ENCODE peak calls at places on chromosomes 11 and 22, in seven cellular contexts. W is mesendoderm, O is IMR-90, V is neuronal stem cell, P is mesenchymal stem cell, E is H1, L is trophoblast cell. J is an unnamed sample.

GRCh38 chr11:86990520-86990919 is 35.3 kb upstream of the FZD4 start:
- DNase-seq in V (peak; percentile 24), W (peak; percentile 95), O (peak; percentile 79), P (peak; percentile 28), E (peak; percentile 25), L (peak; percentile 70), J (no peak)

GRCh38 chr11:17722000-17722643 is 2.8 kb downstream of the MYOD1 start:
- DNase-seq in O (peak; percentile 11), P (no peak), E (no peak), L (peak; percentile 45), W (peak; percentile 56), V (no peak), J (peak; percentile 73)

GRCh38 chr22:32340437-32340836 is 17.2 kb upstream of the RFPL3 start:
- DNase-seq in V (no peak), O (no peak), L (no peak), P (no peak), W (no peak), E (no peak), J (no peak)

GRCh38 chr11:9717719-9718118 is 53.8 kb downstream of the SWAP70 start:
- DNase-seq in O (no peak), P (no peak), L (no peak), E (no peak), V (no peak), W (peak; percentile 49), J (no peak)

GRCh38 chr22:30607300-30607930 is 441 bp downstream of the TCN2 start:
- DNase-seq in W (no peak), E (no peak), V (no peak), O (no peak), L (no peak), P (no peak), J (no peak)

GRCh38 chr11:27209562-27210005 is 153.4 kb downstream of the CCDC34 start:
- DNase-seq in W (peak; percentile 83), P (peak; percentile 94), V (no peak), O (peak; percentile 93), E (no peak), L (peak; percentile 66), J (no peak)

GRCh38 chr22:45518580-45518991 is 15.9 kb downstream of the FBLN1 start:
- DNase-seq in E (no peak), W (no peak), P (no peak), V (no peak), O (no peak), L (no peak), J (no peak)

GRCh38 chr11:106012744-106013143 is 9.3 kb downstream of the MSANTD4 start:
- DNase-seq in V (no peak), L (peak; percentile 38), E (no peak), P (peak; percentile 84), O (peak; percentile 95), W (peak; percentile 28), J (no peak)

GRCh38 chr11:113577356-113578163 is 102.4 kb upstream of the DRD2 start:
- DNase-seq in L (no peak), P (no peak), O (no peak), W (no peak), E (no peak), V (no peak), J (peak; percentile 52)

DNA sequence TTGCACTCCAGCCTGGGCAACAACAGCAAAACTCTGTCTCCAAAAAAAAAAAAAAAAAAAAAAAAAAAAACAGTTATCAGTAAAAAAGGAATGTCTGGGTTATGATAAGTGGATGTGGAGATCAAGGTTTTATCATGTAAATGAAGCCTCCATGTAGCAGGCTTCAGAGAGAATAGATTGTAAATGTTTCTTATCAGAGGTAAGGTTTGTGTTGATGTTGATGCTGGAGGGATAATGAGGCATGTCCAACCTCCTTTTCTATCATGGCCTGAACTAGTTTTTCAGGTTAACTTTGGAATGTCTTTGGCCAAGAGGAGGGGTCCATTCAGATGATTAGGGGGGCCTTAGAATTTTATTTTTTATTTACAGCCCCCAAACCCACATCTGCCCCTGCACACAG is 35.4 kb upstream of the TREH start:
- DNase-seq in W (peak; percentile 86), L (no peak), P (no peak), E (no peak), O (no peak), V (no peak), J (no peak)
- H3K9ac ChIP-seq in W (peak overlapping the region; percentile 51), L (no peak overlapping the region), P (no peak overlapping the region), E (no peak overlapping the region), O (no peak overlapping the region), V (no peak overlapping the region), J (no peak overlapping the region)

GRCh38 chr11:35271031-35271430 is 132.1 kb downstream of the CD44 start:
- DNase-seq in P (no peak), E (no peak), O (no peak), W (no peak), V (no peak), L (no peak), J (no peak)
- H3K18ac ChIP-seq in P (no peak overlapping the region), E (no peak overlapping the region), O (no peak overlapping the region), W (no peak overlapping the region), V (no peak overlapping the region), L (no peak overlapping the region), J (no peak overlapping the region)

GRCh38 chr11:44573333-44573732 is 7.9 kb downstream of the CD82 start:
- DNase-seq in E (no peak), W (no peak), L (no peak), O (peak; percentile 40), V (no peak), P (peak; percentile 21), J (no peak)
- H3K9ac ChIP-seq in E (no peak overlapping the region), W (no peak overlapping the region), L (no peak overlapping the region), O (no peak overlapping the region), V (no peak overlapping the region), P (no peak overlapping the region), J (no peak overlapping the region)

DNA sequence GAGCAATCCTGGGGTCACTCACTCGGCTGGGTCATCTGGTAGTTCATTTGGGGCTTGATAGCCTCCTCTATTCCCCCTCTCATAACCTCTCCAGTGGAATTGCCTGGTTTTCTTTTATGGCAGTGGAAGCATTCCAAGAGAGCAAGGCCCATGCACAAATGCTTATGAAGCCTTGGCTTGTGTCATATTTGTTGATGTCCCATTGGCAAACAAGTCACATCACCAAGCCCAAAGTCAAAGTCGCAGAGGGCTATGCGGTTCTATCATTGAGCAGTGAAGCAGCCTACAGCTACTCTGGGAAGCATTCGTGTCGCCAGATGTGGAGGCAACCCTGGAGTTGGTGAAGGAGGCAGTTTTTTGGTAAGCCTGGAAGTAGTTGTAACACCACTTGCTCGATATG is 12.3 kb downstream of the KCTD14 start:
- DNase-seq in O (no peak), W (no peak), P (no peak), L (no peak), E (no peak), V (no peak), J (no peak)
- H3K18ac ChIP-seq in O (no peak overlapping the region), W (no peak overlapping the region), P (no peak overlapping the region), L (no peak overlapping the region), E (no peak overlapping the region), V (no peak overlapping the region), J (no peak overlapping the region)

DNA sequence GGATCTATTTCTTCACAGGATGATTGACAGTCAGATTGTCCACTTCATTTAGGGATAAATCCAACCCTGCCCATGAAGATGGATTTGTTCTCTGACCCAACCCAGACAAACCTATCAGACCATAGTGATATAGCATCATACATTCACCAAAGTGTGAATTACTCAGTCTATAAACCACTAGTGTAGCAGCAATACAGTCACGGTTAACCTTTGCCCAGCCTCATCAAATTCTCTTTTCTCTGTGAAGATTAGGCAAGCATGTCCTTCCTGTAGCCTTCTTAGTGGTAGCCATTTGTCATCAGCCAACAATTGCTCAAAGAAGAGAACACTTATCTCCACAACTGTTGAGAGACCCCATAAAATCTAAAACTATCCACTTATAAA is 14.4 kb upstream of the BIRC2 start:
- DNase-seq in P (peak; percentile 62), V (no peak), W (no peak), L (no peak), O (no peak), E (no peak), J (no peak)
- H3K9ac ChIP-seq in P (no peak overlapping the region), V (no peak overlapping the region), W (no peak overlapping the region), L (no peak overlapping the region), O (no peak overlapping the region), E (no peak overlapping the region), J (no peak overlapping the region)

GRCh38 chr22:24159650-24160049 is 21.6 kb upstream of the SUSD2 start:
- DNase-seq in V (no peak), L (no peak), E (no peak), O (no peak), W (no peak), P (no peak), J (no peak)
- H3K18ac ChIP-seq in V (no peak overlapping the region), L (no peak overlapping the region), E (no peak overlapping the region), O (no peak overlapping the region), W (no peak overlapping the region), P (peak overlapping the region; percentile 22), J (no peak overlapping the region)

GRCh38 chr11:76769645-76770586 is 13.2 kb upstream of the TSKU start:
- DNase-seq in P (peak; percentile 70), O (peak; percentile 72), V (no peak), E (no peak), L (no peak), W (peak; percentile 89), J (no peak)
- H3K9ac ChIP-seq in P (peak overlapping the region; percentile 73), O (peak overlapping the region; percentile 30), V (no peak overlapping the region), E (no peak overlapping the region), L (no peak overlapping the region), W (peak overlapping the region; percentile 40), J (no peak overlapping the region)

DNA sequence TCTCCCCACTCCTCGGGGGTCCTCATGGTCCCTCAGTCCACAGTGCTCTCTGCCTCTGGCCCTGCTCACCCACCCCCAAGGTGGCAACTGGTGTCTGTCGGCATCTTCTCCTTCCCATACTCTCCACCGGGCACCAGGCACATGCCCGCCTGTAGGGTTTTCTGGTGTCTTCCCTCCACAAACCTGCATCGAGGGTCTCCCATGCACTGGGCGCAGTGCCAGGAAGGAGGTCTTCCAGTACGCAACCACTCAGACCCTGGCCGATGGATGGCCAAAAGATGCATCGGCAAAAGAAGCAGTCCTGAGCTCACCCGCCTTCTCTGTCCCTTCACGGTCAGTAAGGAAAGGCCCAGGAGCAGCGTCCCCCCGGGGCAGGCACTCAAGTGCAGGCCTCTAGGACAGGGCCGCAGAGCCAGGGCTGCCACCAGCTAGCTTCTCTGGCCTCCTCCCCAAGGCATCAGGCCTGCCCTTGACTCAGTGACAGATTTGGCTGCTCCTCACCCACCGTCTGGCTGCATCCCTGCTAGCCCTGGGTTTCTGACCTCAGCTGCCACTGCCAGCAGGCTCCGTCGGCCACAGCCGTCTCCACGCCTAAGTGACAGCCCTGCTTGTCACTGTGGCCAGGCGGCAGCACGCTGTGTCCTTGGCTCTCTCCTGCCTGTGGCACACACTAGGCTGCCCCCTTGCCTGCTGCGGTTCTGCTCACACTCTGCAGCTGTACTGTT is 32.1 kb upstream of the IGSF9B start:
- DNase-seq in P (no peak), L (no peak), V (no peak), O (no peak), E (no peak), W (no peak), J (no peak)
- H3K18ac ChIP-seq in P (no peak overlapping the region), L (no peak overlapping the region), V (peak overlapping the region; percentile 12), O (no peak overlapping the region), E (no peak overlapping the region), W (no peak overlapping the region), J (no peak overlapping the region)

J was measured in H9.